ENCODE peak calls at places on chromosomes 6 and 20, in four cellular contexts. One of them, this sample, is unnamed.

GRCh38 chr6:36755435-36756348 is 58.1 kb downstream of the RAB44 start:
- DNase-seq in transverse colon: peak; percentile 52
- DNase-seq in cardiac muscle cell: no peak
- DNase-seq in heart right ventricle: no peak
- DNase-seq in this sample: peak; percentile 12

GRCh38 chr6:11328613-11329247 is 96.3 kb upstream of the NEDD9 start:
- DNase-seq in heart right ventricle: no peak
- DNase-seq in cardiac muscle cell: no peak
- DNase-seq in transverse colon: no peak
- DNase-seq in this sample: no peak

GRCh38 chr6:2806664-2807063 is 35.0 kb downstream of the SERPINB1 start:
- DNase-seq in cardiac muscle cell: no peak
- DNase-seq in heart right ventricle: no peak
- DNase-seq in transverse colon: no peak
- DNase-seq in this sample: no peak

GRCh38 chr6:119183457-119183856 is 105.0 kb upstream of the FAM184A start:
- DNase-seq in cardiac muscle cell: no peak
- DNase-seq in heart right ventricle: no peak
- DNase-seq in transverse colon: no peak
- DNase-seq in this sample: no peak

GRCh38 chr20:44154521-44155001 is 32.4 kb downstream of the JPH2 start:
- DNase-seq in transverse colon: no peak
- DNase-seq in heart right ventricle: no peak
- DNase-seq in cardiac muscle cell: no peak
- DNase-seq in this sample: no peak

GRCh38 chr6:142009647-142010046 is 123.1 kb upstream of the GJE1 start:
- DNase-seq in heart right ventricle: no peak
- DNase-seq in cardiac muscle cell: peak; percentile 29
- DNase-seq in transverse colon: no peak
- DNase-seq in this sample: no peak

GRCh38 chr6:72861935-72862432 is 240.1 kb downstream of the KCNQ5 start:
- DNase-seq in cardiac muscle cell: peak; percentile 12
- DNase-seq in heart right ventricle: no peak
- DNase-seq in transverse colon: no peak
- DNase-seq in this sample: no peak

GRCh38 chr6:98067375-98067774 is 767.0 kb upstream of the POU3F2 start:
- DNase-seq in cardiac muscle cell: peak; percentile 74
- DNase-seq in transverse colon: no peak
- DNase-seq in heart right ventricle: no peak
- DNase-seq in this sample: no peak

GRCh38 chr6:37502703-37503485 is 3.2 kb upstream of the CCDC167 start:
- DNase-seq in transverse colon: no peak
- DNase-seq in cardiac muscle cell: no peak
- DNase-seq in heart right ventricle: no peak
- DNase-seq in this sample: no peak

GRCh38 chr6:335146-335545 is 42.9 kb downstream of the DUSP22 start:
- DNase-seq in transverse colon: no peak
- DNase-seq in cardiac muscle cell: no peak
- DNase-seq in heart right ventricle: no peak
- DNase-seq in this sample: no peak

GRCh38 chr20:59933849-59934585 is 580 bp upstream of the SYCP2 start:
- DNase-seq in heart right ventricle: peak; percentile 80
- DNase-seq in transverse colon: peak; percentile 82
- DNase-seq in cardiac muscle cell: peak; percentile 83
- DNase-seq in this sample: peak; percentile 76

GRCh38 chr6:22421187-22421586 is 124.4 kb upstream of the PRL start:
- DNase-seq in cardiac muscle cell: no peak
- DNase-seq in transverse colon: no peak
- DNase-seq in heart right ventricle: no peak
- DNase-seq in this sample: no peak

GRCh38 chr6:166221040-166221439 is 53.4 kb upstream of the TBXT start:
- DNase-seq in heart right ventricle: no peak
- DNase-seq in transverse colon: no peak
- DNase-seq in cardiac muscle cell: no peak
- DNase-seq in this sample: no peak

GRCh38 chr20:46406986-46407670 is 713 bp upstream of the ELMO2 start:
- DNase-seq in transverse colon: peak; percentile 88
- DNase-seq in cardiac muscle cell: peak; percentile 21
- DNase-seq in heart right ventricle: peak; percentile 48
- DNase-seq in this sample: peak; percentile 75

GRCh38 chr6:154471609-154472362 is 38.7 kb downstream of the CNKSR3 start:
- DNase-seq in cardiac muscle cell: no peak
- DNase-seq in heart right ventricle: no peak
- DNase-seq in transverse colon: no peak
- DNase-seq in this sample: no peak

GRCh38 chr6:35343092-35343834 is 905 bp downstream of the PPARD start:
- DNase-seq in cardiac muscle cell: no peak
- DNase-seq in heart right ventricle: peak; percentile 55
- DNase-seq in transverse colon: peak; percentile 47
- DNase-seq in this sample: peak; percentile 71

GRCh38 chr6:43205849-43206248 is 23.4 kb downstream of the DNPH1 start:
- DNase-seq in transverse colon: no peak
- DNase-seq in cardiac muscle cell: no peak
- DNase-seq in heart right ventricle: no peak
- DNase-seq in this sample: no peak

GRCh38 chr6:61901748-61902147 is 384.3 kb downstream of the KHDRBS2 start:
- DNase-seq in transverse colon: no peak
- DNase-seq in cardiac muscle cell: no peak
- DNase-seq in heart right ventricle: no peak
- DNase-seq in this sample: no peak

DNA sequence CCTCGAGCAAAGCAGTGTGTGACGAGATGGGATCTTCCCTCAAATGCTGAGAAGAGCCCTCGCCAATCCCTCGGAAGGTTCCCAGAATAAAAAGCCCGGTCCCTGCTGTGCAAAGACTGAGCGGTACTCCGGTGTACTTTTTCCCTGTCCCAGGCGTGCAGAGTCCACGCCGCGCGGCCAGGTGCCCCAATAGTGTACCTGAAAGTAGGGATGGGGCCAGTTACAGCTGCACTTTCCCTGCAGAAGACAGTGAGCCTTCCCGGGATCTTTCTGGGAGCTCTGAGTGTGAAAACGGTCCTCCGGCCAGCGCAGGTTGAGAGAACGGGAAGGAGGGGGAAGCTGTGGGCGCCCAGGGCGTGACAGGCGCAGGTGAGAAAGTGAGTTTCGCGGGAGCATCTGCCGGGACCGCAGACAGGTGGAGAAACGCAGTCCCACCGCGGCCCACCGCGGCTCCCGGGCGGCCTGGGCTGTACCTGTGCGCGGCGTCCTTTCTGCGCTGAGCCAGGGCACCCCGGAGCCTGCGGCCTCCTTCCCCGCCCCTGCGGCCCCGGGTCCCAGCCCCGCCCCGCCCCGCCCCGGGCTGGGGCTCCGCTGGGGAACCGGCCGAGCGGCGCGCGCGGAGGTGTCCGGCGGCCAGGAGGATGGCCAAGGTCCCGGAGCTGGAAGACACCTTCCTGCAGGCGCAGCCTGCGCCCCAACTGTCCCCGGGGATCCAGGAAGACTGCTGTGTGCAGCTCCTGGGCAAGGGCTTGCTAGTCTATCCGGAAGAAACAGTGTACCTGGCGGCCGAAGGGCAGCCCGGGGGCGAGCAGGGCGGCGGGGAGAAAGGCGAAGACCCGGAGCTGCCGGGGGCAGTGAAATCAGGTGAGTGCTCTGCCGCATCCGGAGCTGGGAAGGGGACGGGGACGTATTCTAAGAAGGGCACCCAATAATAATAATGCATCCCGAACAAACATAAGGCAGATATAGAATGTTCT is at the start of gene RFX6:
- DNase-seq in transverse colon: peak; percentile 9
- DNase-seq in cardiac muscle cell: peak; percentile 37
- DNase-seq in heart right ventricle: no peak
- DNase-seq in this sample: peak; percentile 17
- H3K4me3 ChIP-seq in transverse colon: peak within 1 kb of the TSS; percentile 27
- H3K4me3 ChIP-seq in cardiac muscle cell: peak within 1 kb of the TSS; percentile 36
- H3K4me3 ChIP-seq in heart right ventricle: peak within 1 kb of the TSS; percentile 18
- H3K4me3 ChIP-seq in this sample: no peak within 1 kb of the TSS

GRCh38 chr20:31236953-31237352 is 20.5 kb upstream of the DEFB115 start:
- DNase-seq in heart right ventricle: no peak
- DNase-seq in transverse colon: no peak
- DNase-seq in cardiac muscle cell: no peak
- DNase-seq in this sample: no peak
- H3K9me3 ChIP-seq in heart right ventricle: peaks cover 57% of the 10 kb centered on the region
- H3K9me3 ChIP-seq in transverse colon: peaks cover 29% of the 10 kb centered on the region
- H3K9me3 ChIP-seq in cardiac muscle cell: peaks cover 25% of the 10 kb centered on the region
- H3K9me3 ChIP-seq in this sample: no peaks in the 10 kb centered on the region

DNA sequence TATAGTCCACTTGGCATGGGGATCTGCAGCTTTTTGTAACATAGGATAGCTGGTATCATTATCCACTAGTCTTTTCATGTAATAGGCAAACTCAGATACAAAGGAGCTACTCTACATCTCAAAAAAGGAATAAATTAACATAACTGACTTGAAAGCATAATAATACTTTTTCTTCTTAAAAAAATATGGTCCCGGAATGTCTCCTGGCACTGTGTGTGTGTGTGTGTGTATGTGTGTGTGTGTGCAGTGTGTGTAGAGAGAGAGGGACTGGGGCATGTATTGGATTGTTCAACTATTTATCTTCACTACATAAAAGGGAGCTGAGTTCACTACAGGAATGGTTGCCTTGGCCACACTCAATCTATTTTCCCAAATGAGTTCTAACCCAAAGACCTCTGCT is 51.2 kb downstream of the B3GAT2 start:
- DNase-seq in cardiac muscle cell: no peak
- DNase-seq in heart right ventricle: no peak
- DNase-seq in transverse colon: no peak
- DNase-seq in this sample: no peak
- H3K4me3 ChIP-seq in cardiac muscle cell: no peak overlapping the region
- H3K4me3 ChIP-seq in heart right ventricle: no peak overlapping the region
- H3K4me3 ChIP-seq in transverse colon: no peak overlapping the region
- H3K4me3 ChIP-seq in this sample: no peak overlapping the region

GRCh38 chr6:113995632-113996031 is 24.7 kb upstream of the HDAC2 start:
- DNase-seq in transverse colon: peak; percentile 27
- DNase-seq in heart right ventricle: peak; percentile 41
- DNase-seq in cardiac muscle cell: peak; percentile 71
- DNase-seq in this sample: peak; percentile 31
- H3K9me3 ChIP-seq in transverse colon: no peaks in the 10 kb centered on the region
- H3K9me3 ChIP-seq in heart right ventricle: no peaks in the 10 kb centered on the region
- H3K9me3 ChIP-seq in cardiac muscle cell: no peaks in the 10 kb centered on the region
- H3K9me3 ChIP-seq in this sample: no peaks in the 10 kb centered on the region

GRCh38 chr6:27290850-27291208 is 21.2 kb downstream of the POM121L2 start:
- DNase-seq in heart right ventricle: no peak
- DNase-seq in transverse colon: no peak
- DNase-seq in cardiac muscle cell: no peak
- DNase-seq in this sample: no peak
- H3K4me3 ChIP-seq in heart right ventricle: no peak overlapping the region
- H3K4me3 ChIP-seq in transverse colon: no peak overlapping the region
- H3K4me3 ChIP-seq in cardiac muscle cell: peak overlapping the region; percentile 14
- H3K4me3 ChIP-seq in this sample: no peak overlapping the region

GRCh38 chr20:48230251-48230650 is 445.0 kb upstream of the SULF2 start:
- DNase-seq in heart right ventricle: no peak
- DNase-seq in transverse colon: no peak
- DNase-seq in cardiac muscle cell: no peak
- DNase-seq in this sample: no peak
- H3K9me3 ChIP-seq in heart right ventricle: no peaks in the 10 kb centered on the region
- H3K9me3 ChIP-seq in transverse colon: no peaks in the 10 kb centered on the region
- H3K9me3 ChIP-seq in cardiac muscle cell: no peaks in the 10 kb centered on the region
- H3K9me3 ChIP-seq in this sample: no peaks in the 10 kb centered on the region

GRCh38 chr6:23735151-23735550 is 390.9 kb upstream of the NRSN1 start:
- DNase-seq in cardiac muscle cell: no peak
- DNase-seq in transverse colon: no peak
- DNase-seq in heart right ventricle: no peak
- DNase-seq in this sample: no peak
- H3K4me3 ChIP-seq in cardiac muscle cell: no peak overlapping the region
- H3K4me3 ChIP-seq in transverse colon: no peak overlapping the region
- H3K4me3 ChIP-seq in heart right ventricle: no peak overlapping the region
- H3K4me3 ChIP-seq in this sample: no peak overlapping the region

GRCh38 chr20:15627089-15627488 is 946.2 kb downstream of the KIF16B start:
- DNase-seq in heart right ventricle: no peak
- DNase-seq in transverse colon: no peak
- DNase-seq in cardiac muscle cell: no peak
- DNase-seq in this sample: no peak

GRCh38 chr20:15632680-15633079 is 940.6 kb downstream of the KIF16B start:
- DNase-seq in transverse colon: no peak
- DNase-seq in heart right ventricle: no peak
- DNase-seq in cardiac muscle cell: no peak
- DNase-seq in this sample: no peak

GRCh38 chr20:15627501-15627903 is 945.7 kb downstream of the KIF16B start:
- DNase-seq in heart right ventricle: no peak
- DNase-seq in cardiac muscle cell: no peak
- DNase-seq in transverse colon: no peak
- DNase-seq in this sample: no peak

DNA sequence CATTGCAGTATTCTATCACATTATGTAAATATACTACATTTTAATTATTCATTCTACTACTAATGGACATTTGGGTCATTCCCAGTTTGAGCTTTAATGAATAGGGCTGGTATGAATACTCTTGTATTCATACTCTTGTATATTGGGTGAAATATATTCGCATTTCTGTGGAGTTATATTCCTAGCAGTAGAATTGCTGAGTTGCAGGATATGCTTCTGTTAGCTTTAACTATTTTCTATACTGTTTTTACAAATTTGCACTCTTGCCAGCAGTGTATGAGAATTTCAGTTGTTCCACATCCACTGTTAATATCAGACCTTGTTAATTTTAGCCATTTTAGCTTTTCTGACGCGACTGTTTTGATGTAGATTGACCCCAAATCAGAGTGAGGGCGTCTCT is 944.3 kb downstream of the KIF16B start:
- DNase-seq in cardiac muscle cell: no peak
- DNase-seq in transverse colon: no peak
- DNase-seq in heart right ventricle: no peak
- DNase-seq in this sample: no peak
- H3K9me3 ChIP-seq in cardiac muscle cell: no peaks in the 10 kb centered on the region
- H3K9me3 ChIP-seq in transverse colon: no peaks in the 10 kb centered on the region
- H3K9me3 ChIP-seq in heart right ventricle: no peaks in the 10 kb centered on the region
- H3K9me3 ChIP-seq in this sample: no peaks in the 10 kb centered on the region

GRCh38 chr20:18412202-18412901 is 54.5 kb downstream of the DZANK1 start:
- DNase-seq in cardiac muscle cell: no peak
- DNase-seq in transverse colon: no peak
- DNase-seq in heart right ventricle: no peak
- DNase-seq in this sample: no peak
- H3K4me3 ChIP-seq in cardiac muscle cell: no peak overlapping the region
- H3K4me3 ChIP-seq in transverse colon: no peak overlapping the region
- H3K4me3 ChIP-seq in heart right ventricle: no peak overlapping the region
- H3K4me3 ChIP-seq in this sample: no peak overlapping the region

GRCh38 chr6:45587229-45588060 is 209.7 kb upstream of the SUPT3H start:
- DNase-seq in cardiac muscle cell: no peak
- DNase-seq in heart right ventricle: no peak
- DNase-seq in transverse colon: peak; percentile 26
- DNase-seq in this sample: no peak

GRCh38 chr6:45591306-45591705 is 213.6 kb upstream of the SUPT3H start:
- DNase-seq in heart right ventricle: no peak
- DNase-seq in cardiac muscle cell: no peak
- DNase-seq in transverse colon: no peak
- DNase-seq in this sample: no peak

GRCh38 chr6:45590751-45591184 is 213.0 kb upstream of the SUPT3H start:
- DNase-seq in cardiac muscle cell: no peak
- DNase-seq in transverse colon: no peak
- DNase-seq in heart right ventricle: no peak
- DNase-seq in this sample: no peak

GRCh38 chr6:45590225-45590624 is 212.5 kb upstream of the SUPT3H start:
- DNase-seq in cardiac muscle cell: no peak
- DNase-seq in heart right ventricle: no peak
- DNase-seq in transverse colon: no peak
- DNase-seq in this sample: no peak

DNA sequence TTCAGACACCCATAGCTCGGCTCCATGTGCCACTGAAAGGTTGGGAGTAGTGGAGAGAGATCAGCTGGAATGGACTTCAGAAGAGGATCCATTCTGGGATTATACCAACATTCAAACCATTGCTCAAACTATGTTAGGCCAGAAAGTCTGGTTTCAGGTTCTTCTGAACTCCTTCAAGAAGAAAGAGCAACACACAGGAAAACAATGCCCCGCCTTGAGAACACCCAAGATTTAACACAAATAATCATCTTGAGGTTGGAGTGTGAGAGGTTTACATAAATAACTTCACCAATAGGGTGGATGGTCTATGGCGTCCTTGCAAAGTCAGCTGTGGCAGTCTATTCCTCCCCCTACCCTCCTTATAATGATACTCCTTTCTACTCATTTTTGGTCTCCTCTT is 211.6 kb upstream of the SUPT3H start:
- DNase-seq in transverse colon: no peak
- DNase-seq in cardiac muscle cell: no peak
- DNase-seq in heart right ventricle: no peak
- DNase-seq in this sample: no peak
- H3K9me3 ChIP-seq in transverse colon: no peaks in the 10 kb centered on the region
- H3K9me3 ChIP-seq in cardiac muscle cell: no peaks in the 10 kb centered on the region
- H3K9me3 ChIP-seq in heart right ventricle: no peaks in the 10 kb centered on the region
- H3K9me3 ChIP-seq in this sample: no peaks in the 10 kb centered on the region

This sample was measured in small intestine.